ENCODE peak calls at places on chromosomes 13 and 19, in seven cellular contexts. One of them, this sample, is unnamed.
A peak's percentile ranks its signal among the peaks of the same experiment; 100 is the strongest.

GRCh38 chr13:86974995-86975328 is 696.2 kb upstream of the SLITRK5 start:
- DNase-seq in SK-N-SH: no peak
- DNase-seq in GM12878: no peak
- DNase-seq in H1: no peak
- DNase-seq in K562: no peak
- DNase-seq in HepG2: no peak
- DNase-seq in HCT116: no peak
- DNase-seq in this sample: no peak

GRCh38 chr19:18433735-18434398 is 4.1 kb downstream of the ISYNA1 start:
- DNase-seq in SK-N-SH: peak; percentile 82
- DNase-seq in GM12878: no peak
- DNase-seq in H1: peak; percentile 82
- DNase-seq in K562: peak; percentile 60
- DNase-seq in HepG2: no peak
- DNase-seq in HCT116: no peak
- DNase-seq in this sample: no peak

GRCh38 chr19:19545128-19545591 is 7.1 kb downstream of the CILP2 start:
- DNase-seq in SK-N-SH: no peak
- DNase-seq in GM12878: no peak
- DNase-seq in H1: no peak
- DNase-seq in K562: no peak
- DNase-seq in HepG2: no peak
- DNase-seq in HCT116: no peak
- DNase-seq in this sample: no peak

GRCh38 chr13:27920677-27921420 is 1.0 kb downstream of the PDX1 start:
- DNase-seq in SK-N-SH: peak; percentile 39
- DNase-seq in GM12878: no peak
- DNase-seq in H1: peak; percentile 66
- DNase-seq in K562: no peak
- DNase-seq in HepG2: no peak
- DNase-seq in HCT116: no peak
- DNase-seq in this sample: peak; percentile 70

GRCh38 chr19:39409207-39409885 is 2.7 kb downstream of the ZFP36 start:
- DNase-seq in SK-N-SH: peak; percentile 75
- DNase-seq in GM12878: no peak
- DNase-seq in H1: peak; percentile 94
- DNase-seq in K562: peak; percentile 66
- DNase-seq in HepG2: peak; percentile 61
- DNase-seq in HCT116: peak; percentile 90
- DNase-seq in this sample: peak; percentile 80

GRCh38 chr13:22517544-22517943 is 663.2 kb upstream of the SGCG start:
- DNase-seq in SK-N-SH: no peak
- DNase-seq in GM12878: no peak
- DNase-seq in H1: no peak
- DNase-seq in K562: no peak
- DNase-seq in HepG2: no peak
- DNase-seq in HCT116: no peak
- DNase-seq in this sample: peak; percentile 15

GRCh38 chr13:41065098-41065497 is 3.8 kb downstream of the WBP4 start:
- DNase-seq in SK-N-SH: no peak
- DNase-seq in GM12878: no peak
- DNase-seq in H1: no peak
- DNase-seq in K562: no peak
- DNase-seq in HepG2: no peak
- DNase-seq in HCT116: no peak
- DNase-seq in this sample: no peak

GRCh38 chr19:55696301-55697068 is 21.5 kb downstream of the EPN1 start:
- DNase-seq in SK-N-SH: no peak
- DNase-seq in GM12878: no peak
- DNase-seq in H1: no peak
- DNase-seq in K562: no peak
- DNase-seq in HepG2: no peak
- DNase-seq in HCT116: no peak
- DNase-seq in this sample: no peak

GRCh38 chr13:33353210-33353609 is 67.7 kb upstream of the STARD13 start:
- DNase-seq in SK-N-SH: no peak
- DNase-seq in GM12878: peak; percentile 11
- DNase-seq in H1: no peak
- DNase-seq in K562: no peak
- DNase-seq in HepG2: no peak
- DNase-seq in HCT116: no peak
- DNase-seq in this sample: no peak

GRCh38 chr13:62014299-62014698 is 598.6 kb upstream of the PCDH20 start:
- DNase-seq in SK-N-SH: peak; percentile 12
- DNase-seq in GM12878: no peak
- DNase-seq in H1: no peak
- DNase-seq in K562: no peak
- DNase-seq in HepG2: peak; percentile 9
- DNase-seq in HCT116: peak; percentile 24
- DNase-seq in this sample: peak; percentile 63

GRCh38 chr13:80262051-80262695 is 78.8 kb downstream of the SPRY2 start:
- DNase-seq in SK-N-SH: no peak
- DNase-seq in GM12878: no peak
- DNase-seq in H1: no peak
- DNase-seq in K562: no peak
- DNase-seq in HepG2: no peak
- DNase-seq in HCT116: no peak
- DNase-seq in this sample: no peak

GRCh38 chr13:76928456-76928855 is 19.9 kb upstream of the ACOD1 start:
- DNase-seq in SK-N-SH: no peak
- DNase-seq in GM12878: no peak
- DNase-seq in H1: no peak
- DNase-seq in K562: no peak
- DNase-seq in HepG2: no peak
- DNase-seq in HCT116: no peak
- DNase-seq in this sample: no peak

GRCh38 chr13:98307744-98308524 is 130.9 kb upstream of the RNF113B start:
- DNase-seq in SK-N-SH: no peak
- DNase-seq in GM12878: no peak
- DNase-seq in H1: no peak
- DNase-seq in K562: no peak
- DNase-seq in HepG2: no peak
- DNase-seq in HCT116: no peak
- DNase-seq in this sample: no peak

DNA sequence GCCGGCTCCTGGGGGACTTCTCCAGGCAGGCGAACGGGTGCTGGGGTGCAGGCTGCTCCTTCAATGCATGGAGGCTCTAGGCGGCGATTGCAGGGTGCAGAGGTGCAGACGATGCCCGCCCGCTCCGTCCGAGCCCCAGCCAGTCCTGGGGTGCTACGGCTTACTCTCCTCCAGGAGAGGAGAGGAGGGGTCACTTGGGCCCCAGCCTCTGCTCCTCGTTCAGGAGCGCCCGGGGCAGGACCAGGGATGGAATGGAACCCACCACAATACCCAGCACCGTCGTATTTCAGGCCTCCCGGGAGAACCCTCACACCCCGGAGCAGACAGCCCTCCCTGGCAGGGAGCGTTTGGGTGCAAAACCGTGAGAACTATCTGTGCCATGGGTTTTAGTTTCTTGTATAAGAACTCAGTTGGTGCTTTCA is 46.6 kb downstream of the ARHGEF18 start:
- DNase-seq in SK-N-SH: peak; percentile 62
- DNase-seq in GM12878: no peak
- DNase-seq in H1: peak; percentile 52
- DNase-seq in K562: no peak
- DNase-seq in HepG2: no peak
- DNase-seq in HCT116: no peak
- DNase-seq in this sample: no peak
- TF ChIP-seq JUND in SK-N-SH: no peak
- TF ChIP-seq JUND in GM12878: no peak
- TF ChIP-seq JUND in H1: no peak
- TF ChIP-seq JUND in K562: no peak
- TF ChIP-seq JUND in HepG2: no peak
- TF ChIP-seq JUND in HCT116: no peak
- TF ChIP-seq JUND in this sample: no peak

GRCh38 chr13:44142540-44142867 is 231.1 kb upstream of the SERP2 start:
- DNase-seq in SK-N-SH: peak; percentile 34
- DNase-seq in GM12878: no peak
- DNase-seq in H1: no peak
- DNase-seq in K562: no peak
- DNase-seq in HepG2: no peak
- DNase-seq in HCT116: no peak
- DNase-seq in this sample: no peak

GRCh38 chr13:44141213-44141724 is 232.4 kb upstream of the SERP2 start:
- DNase-seq in SK-N-SH: no peak
- DNase-seq in GM12878: no peak
- DNase-seq in H1: no peak
- DNase-seq in K562: no peak
- DNase-seq in HepG2: no peak
- DNase-seq in HCT116: no peak
- DNase-seq in this sample: no peak

GRCh38 chr13:44140146-44140545 is 233.5 kb upstream of the SERP2 start:
- DNase-seq in SK-N-SH: no peak
- DNase-seq in GM12878: no peak
- DNase-seq in H1: peak; percentile 48
- DNase-seq in K562: no peak
- DNase-seq in HepG2: peak; percentile 16
- DNase-seq in HCT116: no peak
- DNase-seq in this sample: no peak

GRCh38 chr13:44141725-44142539 is 231.7 kb upstream of the SERP2 start:
- DNase-seq in SK-N-SH: peak; percentile 100
- DNase-seq in GM12878: peak; percentile 31
- DNase-seq in H1: peak; percentile 100
- DNase-seq in K562: peak; percentile 99
- DNase-seq in HepG2: peak; percentile 89
- DNase-seq in HCT116: peak; percentile 85
- DNase-seq in this sample: peak; percentile 86

DNA sequence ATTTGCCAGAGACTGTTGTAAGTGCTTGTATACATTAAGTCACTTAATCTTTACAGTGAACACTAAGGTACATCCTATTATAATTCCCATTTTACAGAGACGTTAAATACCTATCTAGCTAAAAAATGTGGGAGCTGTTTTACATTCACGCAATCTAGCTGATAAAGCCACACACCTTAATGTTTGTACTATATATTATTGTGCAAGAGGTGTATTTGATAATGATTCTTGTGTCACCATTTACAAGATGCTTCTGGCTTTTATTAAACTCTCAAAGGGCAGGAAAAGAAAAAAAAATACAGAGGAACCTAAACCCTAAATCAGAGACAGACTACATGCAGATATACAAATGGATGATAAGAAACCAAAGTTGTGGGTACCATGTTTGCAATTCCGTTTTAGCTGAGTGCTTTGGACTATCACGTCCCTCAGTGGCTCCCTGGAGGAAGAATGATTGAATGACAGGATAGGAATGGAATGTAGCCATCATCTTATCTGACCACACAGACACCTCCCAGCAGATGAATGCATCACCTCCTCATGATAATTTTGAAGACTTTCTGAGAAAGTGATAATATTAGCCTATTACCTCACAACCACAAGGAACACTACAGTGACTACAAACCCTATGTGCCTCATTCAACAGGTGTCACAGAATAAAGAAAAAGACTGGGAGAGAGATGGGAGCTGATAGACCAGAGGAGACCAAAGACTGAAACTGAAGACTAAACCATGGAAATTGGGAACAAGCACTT is 230.5 kb upstream of the SERP2 start:
- DNase-seq in SK-N-SH: no peak
- DNase-seq in GM12878: no peak
- DNase-seq in H1: no peak
- DNase-seq in K562: peak; percentile 32
- DNase-seq in HepG2: no peak
- DNase-seq in HCT116: peak; percentile 47
- DNase-seq in this sample: no peak
- TF ChIP-seq JUND in SK-N-SH: no peak
- TF ChIP-seq JUND in GM12878: no peak
- TF ChIP-seq JUND in H1: no peak
- TF ChIP-seq JUND in K562: peak; percentile 95
- TF ChIP-seq JUND in HepG2: no peak
- TF ChIP-seq JUND in HCT116: no peak
- TF ChIP-seq JUND in this sample: no peak

GRCh38 chr13:85798999-85799646 is at the start of gene SLITRK6:
- DNase-seq in SK-N-SH: peak; percentile 9
- DNase-seq in GM12878: no peak
- DNase-seq in H1: no peak
- DNase-seq in K562: no peak
- DNase-seq in HepG2: no peak
- DNase-seq in HCT116: peak; percentile 15
- DNase-seq in this sample: peak; percentile 77
- TF ChIP-seq JUND in SK-N-SH: no peak
- TF ChIP-seq JUND in GM12878: no peak
- TF ChIP-seq JUND in H1: no peak
- TF ChIP-seq JUND in K562: no peak
- TF ChIP-seq JUND in HepG2: no peak
- TF ChIP-seq JUND in HCT116: no peak
- TF ChIP-seq JUND in this sample: no peak

GRCh38 chr13:113589961-113590339 is 5.4 kb downstream of the TFDP1 start:
- DNase-seq in SK-N-SH: peak; percentile 5
- DNase-seq in GM12878: no peak
- DNase-seq in H1: peak; percentile 40
- DNase-seq in K562: no peak
- DNase-seq in HepG2: no peak
- DNase-seq in HCT116: no peak
- DNase-seq in this sample: no peak

GRCh38 chr13:113586661-113587479 is 2.3 kb downstream of the TFDP1 start:
- DNase-seq in SK-N-SH: no peak
- DNase-seq in GM12878: no peak
- DNase-seq in H1: peak; percentile 35
- DNase-seq in K562: no peak
- DNase-seq in HepG2: no peak
- DNase-seq in HCT116: no peak
- DNase-seq in this sample: no peak

GRCh38 chr13:113591750-113592149 is 7.2 kb downstream of the TFDP1 start:
- DNase-seq in SK-N-SH: peak; percentile 11
- DNase-seq in GM12878: no peak
- DNase-seq in H1: peak; percentile 33
- DNase-seq in K562: no peak
- DNase-seq in HepG2: no peak
- DNase-seq in HCT116: no peak
- DNase-seq in this sample: no peak

GRCh38 chr13:113588394-113589111 is 4.0 kb downstream of the TFDP1 start:
- DNase-seq in SK-N-SH: no peak
- DNase-seq in GM12878: no peak
- DNase-seq in H1: peak; percentile 30
- DNase-seq in K562: no peak
- DNase-seq in HepG2: no peak
- DNase-seq in HCT116: no peak
- DNase-seq in this sample: no peak

DNA sequence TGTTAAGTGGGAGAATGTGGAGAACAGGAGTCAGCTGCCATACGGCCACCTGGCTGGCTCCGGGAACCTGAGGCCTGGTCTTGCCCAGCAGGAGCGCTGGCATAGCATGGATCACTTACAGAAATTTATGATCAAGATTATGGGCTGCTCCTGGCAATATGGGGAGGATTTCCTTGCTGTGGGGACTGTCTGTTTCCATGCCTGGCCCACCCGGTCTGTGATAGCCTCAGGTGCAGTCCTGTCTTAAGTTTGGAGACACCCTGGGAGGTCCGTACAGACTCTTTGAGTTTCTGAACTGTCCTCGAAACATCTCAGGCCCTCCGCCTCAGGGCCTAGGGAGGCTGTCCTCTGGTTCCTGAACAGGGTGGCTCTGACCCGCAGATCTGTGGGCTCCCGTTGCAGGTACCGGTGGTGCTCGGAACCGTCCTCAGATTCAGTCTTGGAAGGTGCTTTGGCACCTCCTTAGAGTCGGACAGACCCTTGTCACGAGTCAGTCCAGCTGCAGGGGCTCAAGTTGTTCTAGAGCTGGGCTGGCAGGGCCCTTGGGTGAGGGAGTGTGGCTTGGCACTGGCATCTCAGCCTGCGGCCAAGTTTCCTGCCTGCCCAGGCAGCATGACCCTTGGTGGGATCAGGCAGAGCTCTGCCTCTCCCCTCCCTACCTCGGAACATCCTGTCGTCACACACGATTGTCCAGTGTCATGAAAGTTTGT is 4.9 kb downstream of the TFDP1 start:
- DNase-seq in SK-N-SH: no peak
- DNase-seq in GM12878: no peak
- DNase-seq in H1: peak; percentile 33
- DNase-seq in K562: no peak
- DNase-seq in HepG2: no peak
- DNase-seq in HCT116: no peak
- DNase-seq in this sample: no peak
- TF ChIP-seq JUND in SK-N-SH: no peak
- TF ChIP-seq JUND in GM12878: no peak
- TF ChIP-seq JUND in H1: no peak
- TF ChIP-seq JUND in K562: no peak
- TF ChIP-seq JUND in HepG2: no peak
- TF ChIP-seq JUND in HCT116: no peak
- TF ChIP-seq JUND in this sample: no peak

This sample was measured in T47D.